ENCODE peak calls at places on chromosomes 5 and 9, in five cellular contexts. D is prostate gland, U is A549, S is spleen, B is breast epithelium. Y is an unnamed sample.

GRCh38 chr9:116394753-116395408 is 241.3 kb downstream of the PAPPA start:
- DNase-seq in D (no peak), U (no peak), S (no peak), B (no peak), Y (no peak)

GRCh38 chr9:73204910-73205309 is 53.2 kb downstream of the ANXA1 start:
- DNase-seq in D (no peak), U (no peak), S (no peak), B (no peak), Y (no peak)

GRCh38 chr5:86977185-86977584 is 290.5 kb upstream of the RASA1 start:
- DNase-seq in D (no peak), U (no peak), S (no peak), B (no peak), Y (no peak)

GRCh38 chr5:151139646-151140045 is 17.9 kb downstream of the ANXA6 start:
- DNase-seq in D (no peak), U (no peak), S (no peak), B (no peak), Y (no peak)

GRCh38 chr5:175248416-175248905 is 195.5 kb downstream of the DRD1 start:
- DNase-seq in D (no peak), U (no peak), S (no peak), B (no peak), Y (no peak)

GRCh38 chr5:78698218-78698751 is 49.7 kb upstream of the LHFPL2 start:
- DNase-seq in D (no peak), U (no peak), S (no peak), B (no peak), Y (peak)

GRCh38 chr5:179927834-179928233 is 20.1 kb upstream of the TBC1D9B start:
- DNase-seq in D (no peak), U (no peak), S (no peak), B (no peak), Y (no peak)

GRCh38 chr9:94909250-94909894 is 182.9 kb downstream of the AOPEP start:
- DNase-seq in D (no peak), U (peak), S (no peak), B (no peak), Y (no peak)

GRCh38 chr9:35350212-35350611 is 139.7 kb upstream of the RUSC2 start:
- DNase-seq in D (no peak), U (no peak), S (no peak), B (no peak), Y (no peak)

GRCh38 chr5:43553381-43553780 is 3.5 kb downstream of the PAIP1 start:
- DNase-seq in D (no peak), U (no peak), S (no peak), B (no peak), Y (no peak)

GRCh38 chr5:43554497-43554896 is 2.4 kb downstream of the PAIP1 start:
- DNase-seq in D (no peak), U (no peak), S (no peak), B (no peak), Y (no peak)

GRCh38 chr5:43555895-43556606 is 826 bp downstream of the PAIP1 start:
- DNase-seq in D (peak), U (peak), S (peak), B (peak), Y (peak)

GRCh38 chr5:43560128-43560527 is 3.3 kb upstream of the PAIP1 start:
- DNase-seq in D (no peak), U (no peak), S (no peak), B (no peak), Y (no peak)

DNA sequence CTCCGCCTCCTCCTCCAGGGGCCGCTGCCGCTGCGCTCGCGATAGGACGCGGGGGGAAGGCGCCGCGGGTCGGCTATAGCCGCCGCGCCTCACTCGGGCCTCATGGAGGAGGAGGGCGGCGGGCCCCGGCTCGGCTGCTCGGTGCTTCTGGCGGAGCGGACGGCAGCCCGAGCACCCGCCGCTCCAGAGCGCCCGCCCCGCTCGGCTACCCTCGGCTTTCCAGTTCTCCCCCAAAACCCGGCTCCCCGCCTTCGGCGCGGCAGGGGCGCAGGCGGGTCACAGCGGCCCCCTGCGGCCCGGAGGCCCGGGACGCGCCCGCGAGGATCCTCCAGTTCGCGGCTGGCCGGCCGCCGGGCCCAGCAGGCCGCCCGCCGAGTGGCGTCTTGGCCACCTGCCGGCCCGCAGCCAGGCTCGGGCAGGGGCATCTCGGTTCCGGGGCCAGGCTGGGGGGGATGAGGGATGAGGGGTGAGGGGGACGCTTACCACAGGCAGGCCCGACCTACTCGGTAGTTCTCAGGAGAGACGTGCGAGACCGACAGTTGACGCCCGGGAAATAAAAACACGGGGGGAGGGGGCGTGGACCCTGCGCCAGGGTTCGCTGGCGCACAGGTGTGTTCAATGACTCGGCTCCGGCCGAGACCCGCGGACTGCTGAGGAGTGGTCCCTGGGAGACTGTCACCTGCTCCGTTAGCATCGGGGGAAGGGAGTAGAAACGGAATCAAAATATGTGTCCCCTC is at the start of gene PAIP1:
- DNase-seq in D (peak), U (peak), S (peak), B (peak), Y (peak)
- TF ChIP-seq POLR2A in D (peak), U (peak), S (no peak), B (no peak), Y (peak)

GRCh38 chr9:85089188-85089969 is 419.9 kb downstream of the NTRK2 start:
- DNase-seq in D (no peak), U (no peak), S (no peak), B (no peak), Y (no peak)
- H3K27ac ChIP-seq in D (no peak), U (no peak), S (no peak), B (no peak), Y (no peak)

DNA sequence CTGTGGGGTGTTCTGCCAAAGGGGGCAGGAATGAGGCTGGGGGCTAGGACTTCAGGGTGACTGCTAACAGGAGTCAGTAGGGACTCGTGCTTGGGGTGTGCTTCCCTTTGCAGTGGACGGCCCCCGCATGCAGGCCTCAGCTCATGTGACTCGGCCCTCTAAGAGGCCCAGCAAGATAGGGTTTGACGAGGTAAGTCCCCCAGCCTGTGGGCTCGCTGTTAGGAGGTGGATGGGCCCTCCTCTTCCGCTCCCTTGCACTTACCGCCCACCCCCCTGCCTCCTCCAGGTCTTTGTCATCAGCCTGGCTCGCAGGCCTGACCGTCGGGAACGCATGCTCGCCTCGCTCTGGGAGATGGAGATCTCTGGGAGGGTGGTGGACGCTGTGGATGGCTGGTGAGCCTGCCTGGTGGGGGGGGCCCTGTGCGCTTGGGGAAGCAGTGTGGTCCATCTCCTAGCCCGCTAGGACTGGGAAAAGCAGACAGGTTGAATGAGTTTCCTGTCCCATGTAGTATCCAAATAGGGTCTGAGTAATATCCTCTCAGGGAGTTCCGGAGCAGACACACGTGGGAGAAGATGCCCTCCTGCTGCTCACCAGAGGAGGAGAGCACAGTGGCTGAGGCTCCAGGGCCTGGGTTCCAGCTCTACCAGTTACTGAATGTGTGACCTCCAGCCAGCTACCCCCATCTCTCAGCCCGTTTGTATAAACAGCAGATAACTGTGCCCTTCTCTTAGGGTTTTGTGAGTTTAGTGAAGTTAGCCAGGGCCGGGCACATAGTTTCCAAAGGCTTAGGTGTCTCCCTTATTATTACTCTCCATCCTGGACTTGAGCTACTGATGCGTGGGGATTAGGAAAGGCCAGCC is 8.2 kb downstream of the CERCAM start:
- DNase-seq in D (no peak), U (no peak), S (no peak), B (no peak), Y (no peak)
- TF ChIP-seq POLR2A in D (no peak), U (no peak), S (no peak), B (no peak), Y (no peak)

GRCh38 chr9:134433101-134433500 is 106.8 kb downstream of the RXRA start:
- DNase-seq in D (peak), U (no peak), S (no peak), B (no peak), Y (no peak)

GRCh38 chr9:134434896-134435506 is 108.7 kb downstream of the RXRA start:
- DNase-seq in D (peak), U (peak), S (peak), B (peak), Y (peak)

GRCh38 chr9:134433909-134434895 is 107.9 kb downstream of the RXRA start:
- DNase-seq in D (no peak), U (no peak), S (no peak), B (no peak), Y (no peak)

GRCh38 chr9:134431626-134432025 is 105.4 kb downstream of the RXRA start:
- DNase-seq in D (no peak), U (no peak), S (no peak), B (no peak), Y (no peak)

GRCh38 chr9:134432471-134432870 is 106.2 kb downstream of the RXRA start:
- DNase-seq in D (peak), U (no peak), S (no peak), B (no peak), Y (no peak)
- H3K27ac ChIP-seq in D (peak), U (peak), S (peak), B (peak), Y (no peak)

DNA sequence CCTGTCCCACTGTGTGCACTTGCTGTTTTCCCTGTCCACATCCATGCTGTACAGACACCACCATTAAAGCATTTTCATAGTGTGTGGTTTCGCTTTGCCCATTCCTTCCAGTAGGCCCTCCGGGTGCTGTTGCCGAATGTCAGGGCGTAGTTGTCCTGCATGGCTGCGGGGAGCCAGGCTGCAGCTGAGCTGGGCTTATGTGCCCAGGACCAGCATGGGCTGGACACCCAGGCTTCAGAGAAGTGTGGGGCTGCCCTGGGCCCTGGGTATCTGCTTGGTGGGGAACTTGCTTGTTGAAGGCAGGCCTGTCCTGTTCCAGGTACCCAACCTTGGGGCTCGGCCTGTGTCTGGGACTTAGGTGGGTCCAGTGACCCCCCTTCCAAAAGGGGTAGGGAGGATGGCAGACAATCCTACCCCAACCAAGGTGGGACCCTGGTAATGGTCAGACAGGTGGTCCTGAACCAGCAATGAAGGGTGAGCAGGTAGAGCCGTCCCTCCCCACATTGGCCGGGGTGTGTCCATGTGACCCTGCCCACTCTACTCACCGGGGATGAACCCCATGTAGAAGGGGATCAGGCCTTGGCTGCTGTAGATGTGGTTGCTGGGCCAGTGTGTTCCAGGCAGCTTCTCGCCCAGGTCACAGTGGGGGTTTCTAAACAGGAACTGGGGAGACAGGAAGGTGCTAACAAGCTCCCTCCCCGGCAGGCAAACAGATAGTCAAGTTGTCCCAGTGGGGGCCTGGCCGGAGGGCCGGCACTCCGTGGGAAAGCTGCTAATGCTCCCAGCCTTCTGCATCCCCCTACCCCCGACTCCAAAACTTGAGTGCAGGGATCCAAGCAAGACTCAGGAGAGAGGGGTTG is 2.8 kb downstream of the TUBB4B start:
- DNase-seq in D (no peak), U (no peak), S (no peak), B (no peak), Y (peak)
- TF ChIP-seq POLR2A in D (no peak), U (peak), S (no peak), B (no peak), Y (peak)

GRCh38 chr5:26482817-26483375 is 555.5 kb downstream of the CDH9 start:
- DNase-seq in D (no peak), U (peak), S (no peak), B (no peak), Y (no peak)

GRCh38 chr5:26487553-26487952 is 550.8 kb downstream of the CDH9 start:
- DNase-seq in D (no peak), U (no peak), S (no peak), B (no peak), Y (no peak)

GRCh38 chr5:26486631-26487030 is 551.8 kb downstream of the CDH9 start:
- DNase-seq in D (no peak), U (no peak), S (no peak), B (no peak), Y (no peak)

GRCh38 chr5:26482076-26482816 is 556.1 kb downstream of the CDH9 start:
- DNase-seq in D (no peak), U (no peak), S (no peak), B (no peak), Y (no peak)
- H3K27ac ChIP-seq in D (no peak), U (no peak), S (no peak), B (peak), Y (no peak)

Y was measured in body of pancreas.